ENCODE peak calls at places on chromosomes 5 and 9, in nine cellular contexts. One of them, this sample, is unnamed.

GRCh38 chr9:82540175-82540574 is 522.8 kb downstream of the RASEF start:
- DNase-seq in A549: no peak
- DNase-seq in fibroblast of lung: no peak
- DNase-seq in OCI-LY7: no peak
- DNase-seq in Calu3: no peak
- DNase-seq in nephron progenitor cell: no peak
- DNase-seq in GM12865: no peak
- DNase-seq in progenitor cell of endocrine pancreas: no peak
- DNase-seq in hepatocyte: no peak
- DNase-seq in this sample: no peak

GRCh38 chr5:58499951-58500350 is 8.7 kb downstream of the GAPT start:
- DNase-seq in nephron progenitor cell: no peak
- DNase-seq in progenitor cell of endocrine pancreas: no peak
- DNase-seq in GM12865: no peak
- DNase-seq in fibroblast of lung: no peak
- DNase-seq in A549: no peak
- DNase-seq in hepatocyte: no peak
- DNase-seq in OCI-LY7: peak
- DNase-seq in Calu3: no peak
- DNase-seq in this sample: no peak

GRCh38 chr9:107174441-107174840 is 108.6 kb upstream of the RAD23B start:
- DNase-seq in A549: no peak
- DNase-seq in nephron progenitor cell: no peak
- DNase-seq in OCI-LY7: no peak
- DNase-seq in Calu3: no peak
- DNase-seq in fibroblast of lung: peak
- DNase-seq in GM12865: peak
- DNase-seq in progenitor cell of endocrine pancreas: no peak
- DNase-seq in hepatocyte: no peak
- DNase-seq in this sample: no peak

GRCh38 chr5:133612021-133612860 is at the start of gene FSTL4:
- DNase-seq in Calu3: peak
- DNase-seq in fibroblast of lung: no peak
- DNase-seq in hepatocyte: peak
- DNase-seq in progenitor cell of endocrine pancreas: peak
- DNase-seq in OCI-LY7: no peak
- DNase-seq in GM12865: peak
- DNase-seq in nephron progenitor cell: peak
- DNase-seq in A549: peak
- DNase-seq in this sample: no peak

GRCh38 chr5:90558344-90559192 is at the start of gene ADGRV1:
- DNase-seq in nephron progenitor cell: peak
- DNase-seq in progenitor cell of endocrine pancreas: peak
- DNase-seq in A549: peak
- DNase-seq in Calu3: peak
- DNase-seq in fibroblast of lung: peak
- DNase-seq in hepatocyte: peak
- DNase-seq in GM12865: no peak
- DNase-seq in OCI-LY7: no peak
- DNase-seq in this sample: peak

GRCh38 chr5:55600536-55601208 is 65.9 kb upstream of the PLPP1 start:
- DNase-seq in OCI-LY7: peak
- DNase-seq in progenitor cell of endocrine pancreas: no peak
- DNase-seq in GM12865: no peak
- DNase-seq in nephron progenitor cell: no peak
- DNase-seq in A549: no peak
- DNase-seq in fibroblast of lung: peak
- DNase-seq in Calu3: no peak
- DNase-seq in hepatocyte: peak
- DNase-seq in this sample: no peak

GRCh38 chr5:39106332-39106731 is 32.1 kb upstream of the RICTOR start:
- DNase-seq in hepatocyte: no peak
- DNase-seq in GM12865: no peak
- DNase-seq in OCI-LY7: no peak
- DNase-seq in nephron progenitor cell: no peak
- DNase-seq in progenitor cell of endocrine pancreas: no peak
- DNase-seq in fibroblast of lung: peak
- DNase-seq in A549: no peak
- DNase-seq in Calu3: no peak
- DNase-seq in this sample: no peak

GRCh38 chr5:148840531-148840930 is 14.1 kb downstream of the ADRB2 start:
- DNase-seq in A549: no peak
- DNase-seq in fibroblast of lung: peak
- DNase-seq in OCI-LY7: no peak
- DNase-seq in nephron progenitor cell: no peak
- DNase-seq in hepatocyte: no peak
- DNase-seq in GM12865: no peak
- DNase-seq in Calu3: no peak
- DNase-seq in progenitor cell of endocrine pancreas: no peak
- DNase-seq in this sample: no peak

GRCh38 chr5:15014809-15015208 is 143.2 kb upstream of the ANKH start:
- DNase-seq in nephron progenitor cell: no peak
- DNase-seq in progenitor cell of endocrine pancreas: no peak
- DNase-seq in Calu3: no peak
- DNase-seq in hepatocyte: peak
- DNase-seq in A549: no peak
- DNase-seq in OCI-LY7: no peak
- DNase-seq in GM12865: no peak
- DNase-seq in fibroblast of lung: no peak
- DNase-seq in this sample: no peak

GRCh38 chr5:156314416-156314815 is 12.5 kb upstream of the SGCD start:
- DNase-seq in OCI-LY7: no peak
- DNase-seq in Calu3: no peak
- DNase-seq in nephron progenitor cell: no peak
- DNase-seq in A549: no peak
- DNase-seq in GM12865: no peak
- DNase-seq in fibroblast of lung: no peak
- DNase-seq in hepatocyte: no peak
- DNase-seq in progenitor cell of endocrine pancreas: no peak
- DNase-seq in this sample: no peak
- TF ChIP-seq CTCF in OCI-LY7: no peak
- TF ChIP-seq CTCF in Calu3: no peak
- TF ChIP-seq CTCF in nephron progenitor cell: no peak
- TF ChIP-seq CTCF in A549: no peak
- TF ChIP-seq CTCF in GM12865: no peak
- TF ChIP-seq CTCF in fibroblast of lung: no peak
- TF ChIP-seq CTCF in hepatocyte: no peak
- TF ChIP-seq CTCF in progenitor cell of endocrine pancreas: no peak
- TF ChIP-seq CTCF in this sample: no peak

DNA sequence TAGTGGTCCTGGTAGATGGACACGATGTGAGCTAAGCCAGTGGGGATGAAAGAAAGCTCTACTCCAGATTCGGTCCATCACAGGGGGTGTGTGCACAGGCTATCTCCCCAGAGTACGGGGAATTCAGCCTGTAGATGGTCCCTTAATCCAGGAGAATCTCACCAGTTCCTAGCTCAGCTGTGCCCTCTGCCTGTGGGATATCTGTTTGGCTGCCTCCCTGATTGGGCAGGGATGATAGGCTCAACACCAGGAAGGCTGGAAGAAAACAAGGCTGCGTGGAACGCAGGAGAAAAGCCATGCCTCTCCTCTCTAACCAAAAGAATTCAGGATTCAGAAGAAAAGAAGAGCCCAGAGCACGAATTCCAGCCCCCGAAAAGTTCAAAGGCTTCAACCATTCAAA is 40.9 kb downstream of the VLDLR start:
- DNase-seq in A549: no peak
- DNase-seq in GM12865: no peak
- DNase-seq in Calu3: peak
- DNase-seq in hepatocyte: peak
- DNase-seq in OCI-LY7: no peak
- DNase-seq in progenitor cell of endocrine pancreas: no peak
- DNase-seq in fibroblast of lung: no peak
- DNase-seq in nephron progenitor cell: no peak
- DNase-seq in this sample: no peak
- TF ChIP-seq CTCF in A549: peak
- TF ChIP-seq CTCF in GM12865: no peak
- TF ChIP-seq CTCF in Calu3: no peak
- TF ChIP-seq CTCF in hepatocyte: peak
- TF ChIP-seq CTCF in OCI-LY7: no peak
- TF ChIP-seq CTCF in progenitor cell of endocrine pancreas: peak
- TF ChIP-seq CTCF in fibroblast of lung: peak
- TF ChIP-seq CTCF in nephron progenitor cell: no peak
- TF ChIP-seq CTCF in this sample: peak

DNA sequence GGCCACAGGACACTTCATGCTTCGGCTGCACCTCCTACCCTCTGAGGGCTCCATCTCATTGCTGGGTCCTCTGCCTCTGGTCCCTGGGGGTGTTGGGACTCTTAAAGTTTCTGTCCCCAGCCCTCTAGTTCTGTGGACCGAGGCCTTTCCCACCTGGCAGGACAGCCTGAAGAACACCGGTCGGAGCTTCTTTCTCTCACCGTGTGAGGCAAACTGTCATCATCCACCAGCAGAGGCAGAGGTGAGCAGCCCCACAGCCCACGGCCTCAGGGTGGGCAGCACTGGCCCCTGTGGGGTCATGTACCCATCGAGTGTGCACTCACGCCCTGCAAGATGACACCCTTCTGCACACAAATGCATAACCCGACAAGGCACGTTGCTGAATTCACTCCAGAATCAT is 49.9 kb downstream of the IRX2 start:
- DNase-seq in A549: no peak
- DNase-seq in Calu3: no peak
- DNase-seq in hepatocyte: no peak
- DNase-seq in progenitor cell of endocrine pancreas: no peak
- DNase-seq in nephron progenitor cell: no peak
- DNase-seq in fibroblast of lung: no peak
- DNase-seq in OCI-LY7: no peak
- DNase-seq in GM12865: no peak
- DNase-seq in this sample: no peak
- TF ChIP-seq CTCF in A549: no peak
- TF ChIP-seq CTCF in Calu3: no peak
- TF ChIP-seq CTCF in hepatocyte: no peak
- TF ChIP-seq CTCF in progenitor cell of endocrine pancreas: peak
- TF ChIP-seq CTCF in nephron progenitor cell: peak
- TF ChIP-seq CTCF in fibroblast of lung: no peak
- TF ChIP-seq CTCF in OCI-LY7: no peak
- TF ChIP-seq CTCF in GM12865: no peak
- TF ChIP-seq CTCF in this sample: peak

GRCh38 chr5:73363911-73364730 is 84.5 kb downstream of the FOXD1 start:
- DNase-seq in A549: no peak
- DNase-seq in Calu3: no peak
- DNase-seq in OCI-LY7: no peak
- DNase-seq in hepatocyte: peak
- DNase-seq in GM12865: no peak
- DNase-seq in progenitor cell of endocrine pancreas: no peak
- DNase-seq in fibroblast of lung: peak
- DNase-seq in nephron progenitor cell: no peak
- DNase-seq in this sample: no peak
- TF ChIP-seq CTCF in A549: no peak
- TF ChIP-seq CTCF in Calu3: no peak
- TF ChIP-seq CTCF in OCI-LY7: no peak
- TF ChIP-seq CTCF in hepatocyte: peak
- TF ChIP-seq CTCF in GM12865: no peak
- TF ChIP-seq CTCF in progenitor cell of endocrine pancreas: no peak
- TF ChIP-seq CTCF in fibroblast of lung: no peak
- TF ChIP-seq CTCF in nephron progenitor cell: no peak
- TF ChIP-seq CTCF in this sample: no peak

GRCh38 chr9:110256142-110256391 is 240 bp downstream of the TXN start:
- DNase-seq in Calu3: peak
- DNase-seq in GM12865: peak
- DNase-seq in hepatocyte: no peak
- DNase-seq in fibroblast of lung: no peak
- DNase-seq in nephron progenitor cell: peak
- DNase-seq in OCI-LY7: no peak
- DNase-seq in A549: no peak
- DNase-seq in progenitor cell of endocrine pancreas: no peak
- DNase-seq in this sample: no peak

GRCh38 chr9:110255064-110255416 is 1.3 kb downstream of the TXN start:
- DNase-seq in hepatocyte: no peak
- DNase-seq in OCI-LY7: peak
- DNase-seq in nephron progenitor cell: peak
- DNase-seq in Calu3: no peak
- DNase-seq in A549: no peak
- DNase-seq in progenitor cell of endocrine pancreas: no peak
- DNase-seq in GM12865: no peak
- DNase-seq in fibroblast of lung: no peak
- DNase-seq in this sample: no peak

GRCh38 chr9:110256392-110257096 is at the start of gene TXN:
- DNase-seq in fibroblast of lung: peak
- DNase-seq in nephron progenitor cell: peak
- DNase-seq in Calu3: peak
- DNase-seq in A549: peak
- DNase-seq in progenitor cell of endocrine pancreas: peak
- DNase-seq in GM12865: peak
- DNase-seq in OCI-LY7: peak
- DNase-seq in hepatocyte: peak
- DNase-seq in this sample: peak

GRCh38 chr9:110254500-110254899 is 1.8 kb downstream of the TXN start:
- DNase-seq in OCI-LY7: no peak
- DNase-seq in nephron progenitor cell: no peak
- DNase-seq in Calu3: no peak
- DNase-seq in progenitor cell of endocrine pancreas: no peak
- DNase-seq in hepatocyte: no peak
- DNase-seq in A549: no peak
- DNase-seq in fibroblast of lung: no peak
- DNase-seq in GM12865: peak
- DNase-seq in this sample: no peak

GRCh38 chr9:110255417-110256141 is 728 bp downstream of the TXN start:
- DNase-seq in OCI-LY7: peak
- DNase-seq in GM12865: peak
- DNase-seq in A549: no peak
- DNase-seq in fibroblast of lung: peak
- DNase-seq in progenitor cell of endocrine pancreas: peak
- DNase-seq in hepatocyte: peak
- DNase-seq in nephron progenitor cell: peak
- DNase-seq in Calu3: peak
- DNase-seq in this sample: peak
- TF ChIP-seq CTCF in OCI-LY7: no peak
- TF ChIP-seq CTCF in GM12865: no peak
- TF ChIP-seq CTCF in A549: no peak
- TF ChIP-seq CTCF in fibroblast of lung: no peak
- TF ChIP-seq CTCF in progenitor cell of endocrine pancreas: no peak
- TF ChIP-seq CTCF in hepatocyte: no peak
- TF ChIP-seq CTCF in nephron progenitor cell: no peak
- TF ChIP-seq CTCF in Calu3: no peak
- TF ChIP-seq CTCF in this sample: no peak

GRCh38 chr5:43203373-43203772 is 11.3 kb downstream of the NIM1K start:
- DNase-seq in progenitor cell of endocrine pancreas: no peak
- DNase-seq in A549: no peak
- DNase-seq in GM12865: no peak
- DNase-seq in Calu3: no peak
- DNase-seq in nephron progenitor cell: no peak
- DNase-seq in fibroblast of lung: peak
- DNase-seq in hepatocyte: no peak
- DNase-seq in OCI-LY7: no peak
- DNase-seq in this sample: no peak
- TF ChIP-seq CTCF in progenitor cell of endocrine pancreas: no peak
- TF ChIP-seq CTCF in A549: no peak
- TF ChIP-seq CTCF in GM12865: no peak
- TF ChIP-seq CTCF in Calu3: no peak
- TF ChIP-seq CTCF in nephron progenitor cell: no peak
- TF ChIP-seq CTCF in fibroblast of lung: no peak
- TF ChIP-seq CTCF in hepatocyte: no peak
- TF ChIP-seq CTCF in OCI-LY7: no peak
- TF ChIP-seq CTCF in this sample: no peak